ENCODE peak calls at places on chromosomes 16 and 17, in five cellular contexts. One of them, this sample, is unnamed.

GRCh38 chr17:29561541-29562517 is 5.0 kb downstream of the ABHD15 start:
- DNase-seq in body of pancreas: no peak
- DNase-seq in gastrocnemius medialis: peak; percentile 27
- DNase-seq in CD8-positive, alpha-beta T cell: no peak
- DNase-seq in mesothelial cell of epicardium: no peak
- DNase-seq in this sample: peak; percentile 64

GRCh38 chr17:8739104-8739503 is 5.5 kb downstream of the CCDC42 start:
- DNase-seq in body of pancreas: no peak
- DNase-seq in gastrocnemius medialis: no peak
- DNase-seq in CD8-positive, alpha-beta T cell: no peak
- DNase-seq in mesothelial cell of epicardium: peak; percentile 58
- DNase-seq in this sample: no peak

GRCh38 chr17:65345261-65346060 is 208.3 kb downstream of the RGS9 start:
- DNase-seq in body of pancreas: no peak
- DNase-seq in gastrocnemius medialis: no peak
- DNase-seq in CD8-positive, alpha-beta T cell: no peak
- DNase-seq in mesothelial cell of epicardium: no peak
- DNase-seq in this sample: no peak

GRCh38 chr16:66537236-66537635 is 12.7 kb downstream of the TK2 start:
- DNase-seq in body of pancreas: no peak
- DNase-seq in gastrocnemius medialis: no peak
- DNase-seq in CD8-positive, alpha-beta T cell: no peak
- DNase-seq in mesothelial cell of epicardium: no peak
- DNase-seq in this sample: no peak

GRCh38 chr17:14886200-14886739 is 378.9 kb downstream of the PMP22 start:
- DNase-seq in body of pancreas: no peak
- DNase-seq in gastrocnemius medialis: no peak
- DNase-seq in CD8-positive, alpha-beta T cell: no peak
- DNase-seq in mesothelial cell of epicardium: no peak
- DNase-seq in this sample: no peak

GRCh38 chr17:19768046-19768782 is 20.1 kb upstream of the ALDH3A1 start:
- DNase-seq in body of pancreas: no peak
- DNase-seq in gastrocnemius medialis: no peak
- DNase-seq in CD8-positive, alpha-beta T cell: no peak
- DNase-seq in mesothelial cell of epicardium: no peak
- DNase-seq in this sample: peak; percentile 65

GRCh38 chr17:39099686-39100293 is 51.6 kb downstream of the PLXDC1 start:
- DNase-seq in body of pancreas: no peak
- DNase-seq in gastrocnemius medialis: peak; percentile 46
- DNase-seq in CD8-positive, alpha-beta T cell: no peak
- DNase-seq in mesothelial cell of epicardium: peak; percentile 55
- DNase-seq in this sample: no peak

GRCh38 chr17:45156242-45156641 is 5.4 kb upstream of the HEXIM2 start:
- DNase-seq in body of pancreas: no peak
- DNase-seq in gastrocnemius medialis: no peak
- DNase-seq in CD8-positive, alpha-beta T cell: no peak
- DNase-seq in mesothelial cell of epicardium: no peak
- DNase-seq in this sample: no peak

GRCh38 chr17:66474810-66475497 is 172.5 kb downstream of the PRKCA start:
- DNase-seq in body of pancreas: no peak
- DNase-seq in gastrocnemius medialis: no peak
- DNase-seq in CD8-positive, alpha-beta T cell: no peak
- DNase-seq in mesothelial cell of epicardium: no peak
- DNase-seq in this sample: no peak

GRCh38 chr16:287298-287811 is 4.4 kb downstream of the PDIA2 start:
- DNase-seq in body of pancreas: peak; percentile 76
- DNase-seq in gastrocnemius medialis: no peak
- DNase-seq in CD8-positive, alpha-beta T cell: no peak
- DNase-seq in mesothelial cell of epicardium: no peak
- DNase-seq in this sample: no peak

GRCh38 chr16:31201511-31202401 is 804 bp downstream of the PYCARD start:
- DNase-seq in body of pancreas: peak; percentile 47
- DNase-seq in gastrocnemius medialis: no peak
- DNase-seq in CD8-positive, alpha-beta T cell: no peak
- DNase-seq in mesothelial cell of epicardium: peak; percentile 54
- DNase-seq in this sample: no peak

GRCh38 chr17:63780507-63780906 is 6.5 kb downstream of the DDX42 start:
- DNase-seq in body of pancreas: peak; percentile 65
- DNase-seq in gastrocnemius medialis: peak; percentile 68
- DNase-seq in CD8-positive, alpha-beta T cell: no peak
- DNase-seq in mesothelial cell of epicardium: no peak
- DNase-seq in this sample: no peak

GRCh38 chr17:57085448-57086068 is 512 bp downstream of the AKAP1 start:
- DNase-seq in body of pancreas: peak; percentile 70
- DNase-seq in gastrocnemius medialis: peak; percentile 63
- DNase-seq in CD8-positive, alpha-beta T cell: peak; percentile 27
- DNase-seq in mesothelial cell of epicardium: peak; percentile 69
- DNase-seq in this sample: no peak

GRCh38 chr17:57086069-57086930 is 1.3 kb downstream of the AKAP1 start:
- DNase-seq in body of pancreas: peak; percentile 38
- DNase-seq in gastrocnemius medialis: peak; percentile 43
- DNase-seq in CD8-positive, alpha-beta T cell: no peak
- DNase-seq in mesothelial cell of epicardium: peak; percentile 52
- DNase-seq in this sample: no peak

GRCh38 chr17:57088298-57088697 is 3.3 kb downstream of the AKAP1 start:
- DNase-seq in body of pancreas: no peak
- DNase-seq in gastrocnemius medialis: no peak
- DNase-seq in CD8-positive, alpha-beta T cell: no peak
- DNase-seq in mesothelial cell of epicardium: no peak
- DNase-seq in this sample: no peak

GRCh38 chr17:57084361-57084801 is 665 bp upstream of the AKAP1 start:
- DNase-seq in body of pancreas: no peak
- DNase-seq in gastrocnemius medialis: no peak
- DNase-seq in CD8-positive, alpha-beta T cell: no peak
- DNase-seq in mesothelial cell of epicardium: no peak
- DNase-seq in this sample: no peak

DNA sequence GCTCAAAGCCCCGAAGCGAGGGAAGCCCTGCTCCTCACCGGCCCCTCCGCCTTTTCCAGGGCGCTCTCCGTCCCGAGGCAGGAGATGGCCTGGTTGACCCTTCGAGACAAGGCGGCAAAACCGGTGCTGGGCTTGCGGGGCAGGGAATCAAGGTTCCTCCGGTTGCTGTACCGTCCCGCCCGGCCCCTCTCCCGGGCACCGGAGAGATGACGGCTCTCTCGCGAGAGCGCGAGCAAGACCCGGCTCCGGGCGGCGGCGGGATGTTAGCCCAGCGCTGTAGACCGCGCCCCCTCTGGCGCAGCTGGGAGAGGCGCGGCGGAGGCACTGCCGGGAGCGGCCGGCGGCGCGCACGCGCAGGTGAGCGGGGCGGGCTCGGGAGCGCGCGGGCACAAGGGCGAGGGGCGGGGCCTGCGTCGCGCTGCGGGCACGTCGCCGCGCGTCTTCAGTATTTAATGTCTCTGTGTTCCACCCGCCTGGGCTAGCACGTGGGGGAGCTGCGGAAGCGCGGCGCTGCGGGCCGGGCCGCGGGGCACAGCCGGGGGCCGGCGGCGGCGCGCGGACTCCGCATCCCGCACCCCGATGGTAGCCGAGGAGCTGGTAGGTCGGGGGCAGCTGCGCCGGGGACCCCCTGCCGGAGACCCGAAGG is at the start of gene AKAP1:
- DNase-seq in body of pancreas: peak; percentile 97
- DNase-seq in gastrocnemius medialis: peak; percentile 95
- DNase-seq in CD8-positive, alpha-beta T cell: peak; percentile 91
- DNase-seq in mesothelial cell of epicardium: peak; percentile 97
- DNase-seq in this sample: peak; percentile 99
- TF ChIP-seq CTCF in body of pancreas: no peak
- TF ChIP-seq CTCF in gastrocnemius medialis: peak; percentile 24
- TF ChIP-seq CTCF in CD8-positive, alpha-beta T cell: no peak
- TF ChIP-seq CTCF in mesothelial cell of epicardium: peak; percentile 6
- TF ChIP-seq CTCF in this sample: peak; percentile 40

GRCh38 chr17:50055055-50055425 is 870 bp upstream of the ITGA3 start:
- DNase-seq in body of pancreas: peak; percentile 92
- DNase-seq in gastrocnemius medialis: no peak
- DNase-seq in CD8-positive, alpha-beta T cell: no peak
- DNase-seq in mesothelial cell of epicardium: no peak
- DNase-seq in this sample: no peak

GRCh38 chr17:50056961-50057330 is 1.0 kb downstream of the ITGA3 start:
- DNase-seq in body of pancreas: peak; percentile 39
- DNase-seq in gastrocnemius medialis: no peak
- DNase-seq in CD8-positive, alpha-beta T cell: no peak
- DNase-seq in mesothelial cell of epicardium: no peak
- DNase-seq in this sample: no peak

GRCh38 chr17:50057521-50057991 is 1.6 kb downstream of the ITGA3 start:
- DNase-seq in body of pancreas: peak; percentile 34
- DNase-seq in gastrocnemius medialis: no peak
- DNase-seq in CD8-positive, alpha-beta T cell: no peak
- DNase-seq in mesothelial cell of epicardium: no peak
- DNase-seq in this sample: no peak

GRCh38 chr17:50055426-50056216 is at the start of gene ITGA3:
- DNase-seq in body of pancreas: peak; percentile 89
- DNase-seq in gastrocnemius medialis: peak; percentile 55
- DNase-seq in CD8-positive, alpha-beta T cell: no peak
- DNase-seq in mesothelial cell of epicardium: peak; percentile 84
- DNase-seq in this sample: no peak

DNA sequence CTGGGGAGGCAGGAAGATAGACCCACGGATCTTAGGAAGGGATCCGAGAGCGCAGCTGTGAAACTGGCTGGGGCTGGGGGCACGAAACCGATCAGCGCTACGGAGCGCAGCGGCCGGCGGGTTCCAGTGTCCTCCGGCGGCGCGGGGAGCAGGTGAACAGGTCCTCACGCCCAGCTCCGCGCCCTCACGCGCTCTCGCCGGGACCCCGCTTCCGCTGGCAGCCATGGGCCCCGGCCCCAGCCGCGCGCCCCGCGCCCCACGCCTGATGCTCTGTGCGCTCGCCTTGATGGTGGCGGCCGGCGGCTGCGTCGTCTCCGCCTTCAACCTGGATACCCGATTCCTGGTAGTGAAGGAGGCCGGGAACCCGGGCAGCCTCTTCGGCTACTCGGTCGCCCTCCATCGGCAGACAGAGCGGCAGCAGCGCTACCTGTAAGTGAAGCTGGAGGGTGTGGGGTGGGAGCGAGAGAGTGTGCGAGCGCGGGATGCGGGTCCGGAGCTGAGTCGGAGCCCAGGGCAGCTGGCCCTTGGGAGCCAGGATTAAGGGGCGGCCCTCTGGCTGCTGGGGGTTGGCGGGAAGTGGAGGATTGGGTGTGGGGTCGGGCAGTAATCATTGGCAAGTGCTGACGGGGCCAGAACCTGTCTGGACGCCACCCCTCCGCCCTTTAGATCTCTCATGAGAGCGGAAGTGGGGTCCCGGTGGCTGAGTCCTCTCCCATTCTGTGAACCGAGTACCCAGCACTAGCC is 479 bp downstream of the ITGA3 start:
- DNase-seq in body of pancreas: peak; percentile 85
- DNase-seq in gastrocnemius medialis: peak; percentile 66
- DNase-seq in CD8-positive, alpha-beta T cell: peak; percentile 19
- DNase-seq in mesothelial cell of epicardium: peak; percentile 81
- DNase-seq in this sample: no peak
- TF ChIP-seq CTCF in body of pancreas: peak; percentile 55
- TF ChIP-seq CTCF in gastrocnemius medialis: peak; percentile 53
- TF ChIP-seq CTCF in CD8-positive, alpha-beta T cell: peak; percentile 29
- TF ChIP-seq CTCF in mesothelial cell of epicardium: peak; percentile 35
- TF ChIP-seq CTCF in this sample: peak; percentile 58

GRCh38 chr16:9226924-9227323 is 135.5 kb downstream of the HAPSTR1 start:
- DNase-seq in body of pancreas: no peak
- DNase-seq in gastrocnemius medialis: no peak
- DNase-seq in CD8-positive, alpha-beta T cell: no peak
- DNase-seq in mesothelial cell of epicardium: no peak
- DNase-seq in this sample: no peak

GRCh38 chr16:9219811-9220210 is 128.4 kb downstream of the HAPSTR1 start:
- DNase-seq in body of pancreas: no peak
- DNase-seq in gastrocnemius medialis: no peak
- DNase-seq in CD8-positive, alpha-beta T cell: no peak
- DNase-seq in mesothelial cell of epicardium: no peak
- DNase-seq in this sample: no peak

GRCh38 chr16:9225527-9226316 is 134.3 kb downstream of the HAPSTR1 start:
- DNase-seq in body of pancreas: no peak
- DNase-seq in gastrocnemius medialis: no peak
- DNase-seq in CD8-positive, alpha-beta T cell: no peak
- DNase-seq in mesothelial cell of epicardium: no peak
- DNase-seq in this sample: no peak
- TF ChIP-seq CTCF in body of pancreas: no peak
- TF ChIP-seq CTCF in gastrocnemius medialis: no peak
- TF ChIP-seq CTCF in CD8-positive, alpha-beta T cell: no peak
- TF ChIP-seq CTCF in mesothelial cell of epicardium: no peak
- TF ChIP-seq CTCF in this sample: peak; percentile 21

DNA sequence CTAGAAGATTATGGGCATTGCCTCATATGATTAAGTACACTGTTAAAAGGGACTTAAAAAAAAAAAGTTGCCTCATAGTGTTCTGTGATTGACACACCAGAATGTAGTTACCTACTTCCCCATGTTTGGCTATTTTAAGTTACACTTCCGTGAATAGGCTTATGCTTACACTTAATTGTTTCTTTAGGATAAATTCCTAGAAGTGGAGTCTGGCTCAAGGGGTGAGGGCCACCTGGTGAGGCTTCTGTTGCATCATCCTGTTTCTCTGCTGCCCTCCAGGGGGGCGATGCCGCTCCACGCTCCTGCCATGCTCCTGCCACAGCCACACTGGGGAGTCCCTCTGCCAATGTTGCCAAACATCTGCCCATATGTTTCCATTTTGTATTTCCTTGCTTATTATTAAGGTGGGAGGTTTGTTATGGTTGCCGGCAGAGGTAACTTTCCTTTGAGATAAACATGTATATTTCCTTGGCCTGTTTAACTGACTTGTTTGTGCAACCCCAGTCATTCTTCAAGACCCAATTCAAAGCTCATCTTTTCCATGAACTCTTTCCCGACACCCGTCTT is 73.1 kb downstream of the KSR1 start:
- DNase-seq in body of pancreas: peak; percentile 71
- DNase-seq in gastrocnemius medialis: no peak
- DNase-seq in CD8-positive, alpha-beta T cell: no peak
- DNase-seq in mesothelial cell of epicardium: no peak
- DNase-seq in this sample: no peak
- TF ChIP-seq CTCF in body of pancreas: peak; percentile 10
- TF ChIP-seq CTCF in gastrocnemius medialis: no peak
- TF ChIP-seq CTCF in CD8-positive, alpha-beta T cell: no peak
- TF ChIP-seq CTCF in mesothelial cell of epicardium: no peak
- TF ChIP-seq CTCF in this sample: no peak

DNA sequence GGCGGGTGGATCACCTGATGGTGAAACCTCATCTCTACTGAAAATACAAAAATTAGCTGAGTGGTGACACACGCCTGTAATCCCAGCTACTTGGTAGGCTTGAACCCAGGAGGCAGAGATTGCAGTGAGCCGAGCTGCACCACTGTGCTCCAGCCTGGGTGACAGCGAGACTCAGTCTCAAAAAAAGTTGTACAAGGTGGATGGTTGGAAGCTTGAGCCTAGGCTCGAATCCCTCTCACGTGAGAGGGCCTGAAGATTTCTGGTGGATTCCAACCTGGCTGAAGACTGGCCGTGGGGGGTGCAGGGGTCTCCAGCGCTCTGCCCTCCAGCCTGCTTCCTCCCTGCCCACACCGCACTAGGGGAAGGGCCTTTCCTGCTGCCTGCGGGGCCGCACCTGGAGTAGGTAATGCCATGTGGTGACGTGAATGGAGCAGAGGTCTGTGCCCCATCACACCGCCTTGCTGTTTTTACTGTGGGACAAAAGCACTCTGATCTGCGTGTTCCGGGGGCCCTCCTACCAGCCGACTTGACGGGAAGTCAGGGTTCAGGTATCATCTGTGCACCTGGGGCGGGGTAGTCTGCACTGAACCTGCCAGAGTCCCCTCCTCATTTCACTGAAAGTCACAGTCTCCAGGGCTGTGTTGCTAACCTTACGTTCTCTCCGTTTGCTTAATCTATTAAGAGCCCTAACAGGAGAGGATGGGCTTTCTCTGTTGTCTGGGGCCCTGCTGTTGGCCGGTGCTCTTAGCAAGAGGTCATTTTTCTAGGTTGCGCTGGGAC is 4.2 kb downstream of the RPL13 start:
- DNase-seq in body of pancreas: no peak
- DNase-seq in gastrocnemius medialis: no peak
- DNase-seq in CD8-positive, alpha-beta T cell: no peak
- DNase-seq in mesothelial cell of epicardium: no peak
- DNase-seq in this sample: no peak
- TF ChIP-seq CTCF in body of pancreas: no peak
- TF ChIP-seq CTCF in gastrocnemius medialis: no peak
- TF ChIP-seq CTCF in CD8-positive, alpha-beta T cell: no peak
- TF ChIP-seq CTCF in mesothelial cell of epicardium: no peak
- TF ChIP-seq CTCF in this sample: no peak